ENCODE peak calls at places on chromosomes 16 and 17, in five cellular contexts. One of them, this sample, is unnamed.

GRCh38 chr16:29990033-29990432 is 5.4 kb downstream of the HIRIP3 start:
- DNase-seq in lung: peak
- DNase-seq in NCI-H774: no peak
- DNase-seq in ecto neural progenitor cell: no peak
- DNase-seq in cardiac muscle cell: no peak
- DNase-seq in this sample: no peak

GRCh38 chr16:351804-352520 is 561 bp downstream of the AXIN1 start:
- DNase-seq in lung: no peak
- DNase-seq in NCI-H774: no peak
- DNase-seq in ecto neural progenitor cell: peak
- DNase-seq in cardiac muscle cell: no peak
- DNase-seq in this sample: no peak

GRCh38 chr16:61862221-61862620 is 174.0 kb downstream of the CDH8 start:
- DNase-seq in lung: no peak
- DNase-seq in NCI-H774: no peak
- DNase-seq in ecto neural progenitor cell: no peak
- DNase-seq in cardiac muscle cell: no peak
- DNase-seq in this sample: no peak

GRCh38 chr16:17345043-17345442 is 125.7 kb downstream of the XYLT1 start:
- DNase-seq in lung: peak
- DNase-seq in NCI-H774: no peak
- DNase-seq in ecto neural progenitor cell: no peak
- DNase-seq in cardiac muscle cell: peak
- DNase-seq in this sample: no peak

GRCh38 chr17:80539022-80539421 is 5.6 kb upstream of the RPTOR start:
- DNase-seq in lung: no peak
- DNase-seq in NCI-H774: no peak
- DNase-seq in ecto neural progenitor cell: no peak
- DNase-seq in cardiac muscle cell: no peak
- DNase-seq in this sample: no peak

GRCh38 chr16:4633910-4634635 is 9.4 kb downstream of the MGRN1 start:
- DNase-seq in lung: no peak
- DNase-seq in NCI-H774: no peak
- DNase-seq in ecto neural progenitor cell: no peak
- DNase-seq in cardiac muscle cell: no peak
- DNase-seq in this sample: no peak

GRCh38 chr17:78133971-78134898 is 3.7 kb downstream of the TMC8 start:
- DNase-seq in lung: peak
- DNase-seq in NCI-H774: peak
- DNase-seq in ecto neural progenitor cell: peak
- DNase-seq in cardiac muscle cell: peak
- DNase-seq in this sample: peak

GRCh38 chr16:82609140-82609539 is 17.6 kb upstream of the CDH13 start:
- DNase-seq in lung: no peak
- DNase-seq in NCI-H774: no peak
- DNase-seq in ecto neural progenitor cell: no peak
- DNase-seq in cardiac muscle cell: peak
- DNase-seq in this sample: no peak

GRCh38 chr17:36921131-36921851 is 16.0 kb upstream of the LHX1 start:
- DNase-seq in lung: no peak
- DNase-seq in NCI-H774: no peak
- DNase-seq in ecto neural progenitor cell: peak
- DNase-seq in cardiac muscle cell: peak
- DNase-seq in this sample: no peak